ENCODE peak calls at places on chromosomes 6 and 20, in five cellular contexts. One of them, this sample, is unnamed.

GRCh38 chr20:19832875-19833274 is 74.8 kb downstream of the RIN2 start:
- DNase-seq in Right ventricle myocardium superior: no peak
- DNase-seq in CD8-positive, alpha-beta T cell: no peak
- DNase-seq in esophagus squamous epithelium: no peak
- DNase-seq in IMR-90: no peak
- DNase-seq in this sample: no peak

GRCh38 chr20:43726811-43727338 is at the start of gene GTSF1L:
- DNase-seq in Right ventricle myocardium superior: no peak
- DNase-seq in CD8-positive, alpha-beta T cell: no peak
- DNase-seq in esophagus squamous epithelium: no peak
- DNase-seq in IMR-90: peak; percentile 89
- DNase-seq in this sample: no peak

GRCh38 chr6:27836783-27837635 is 75.2 kb downstream of the OR2B2 start:
- DNase-seq in Right ventricle myocardium superior: peak; percentile 46
- DNase-seq in CD8-positive, alpha-beta T cell: peak; percentile 52
- DNase-seq in esophagus squamous epithelium: no peak
- DNase-seq in IMR-90: peak; percentile 87
- DNase-seq in this sample: no peak

GRCh38 chr20:2771631-2772080 is 28.8 kb downstream of the CPXM1 start:
- DNase-seq in Right ventricle myocardium superior: no peak
- DNase-seq in CD8-positive, alpha-beta T cell: no peak
- DNase-seq in esophagus squamous epithelium: no peak
- DNase-seq in IMR-90: peak; percentile 18
- DNase-seq in this sample: no peak

GRCh38 chr6:136114661-136115060 is 135.4 kb downstream of the MTFR2 start:
- DNase-seq in Right ventricle myocardium superior: no peak
- DNase-seq in CD8-positive, alpha-beta T cell: no peak
- DNase-seq in esophagus squamous epithelium: no peak
- DNase-seq in IMR-90: no peak
- DNase-seq in this sample: no peak

GRCh38 chr6:2797564-2798014 is 32.4 kb downstream of the WRNIP1 start:
- DNase-seq in Right ventricle myocardium superior: no peak
- DNase-seq in CD8-positive, alpha-beta T cell: no peak
- DNase-seq in esophagus squamous epithelium: no peak
- DNase-seq in IMR-90: no peak
- DNase-seq in this sample: no peak

GRCh38 chr6:34194770-34195169 is 41.9 kb upstream of the HMGA1 start:
- DNase-seq in Right ventricle myocardium superior: no peak
- DNase-seq in CD8-positive, alpha-beta T cell: no peak
- DNase-seq in esophagus squamous epithelium: no peak
- DNase-seq in IMR-90: no peak
- DNase-seq in this sample: no peak

GRCh38 chr20:825710-826421 is 7.6 kb upstream of the FAM110A start:
- DNase-seq in Right ventricle myocardium superior: no peak
- DNase-seq in CD8-positive, alpha-beta T cell: no peak
- DNase-seq in esophagus squamous epithelium: no peak
- DNase-seq in IMR-90: peak; percentile 8
- DNase-seq in this sample: no peak

GRCh38 chr6:133396630-133397335 is 155.6 kb downstream of the EYA4 start:
- DNase-seq in Right ventricle myocardium superior: no peak
- DNase-seq in CD8-positive, alpha-beta T cell: no peak
- DNase-seq in esophagus squamous epithelium: no peak
- DNase-seq in IMR-90: peak; percentile 40
- DNase-seq in this sample: no peak

GRCh38 chr20:39581034-39581433 is 618.9 kb downstream of the DHX35 start:
- DNase-seq in Right ventricle myocardium superior: no peak
- DNase-seq in CD8-positive, alpha-beta T cell: no peak
- DNase-seq in esophagus squamous epithelium: no peak
- DNase-seq in IMR-90: no peak
- DNase-seq in this sample: no peak

GRCh38 chr6:149335924-149336323 is 18.4 kb downstream of the TAB2 start:
- DNase-seq in Right ventricle myocardium superior: no peak
- DNase-seq in CD8-positive, alpha-beta T cell: no peak
- DNase-seq in esophagus squamous epithelium: no peak
- DNase-seq in IMR-90: peak; percentile 69
- DNase-seq in this sample: no peak

GRCh38 chr6:169887529-169888140 is 136.2 kb downstream of the ERMARD start:
- DNase-seq in Right ventricle myocardium superior: no peak
- DNase-seq in CD8-positive, alpha-beta T cell: no peak
- DNase-seq in esophagus squamous epithelium: no peak
- DNase-seq in IMR-90: no peak
- DNase-seq in this sample: no peak

GRCh38 chr6:56718236-56718635 is 75.5 kb upstream of the DST start:
- DNase-seq in Right ventricle myocardium superior: no peak
- DNase-seq in CD8-positive, alpha-beta T cell: no peak
- DNase-seq in esophagus squamous epithelium: no peak
- DNase-seq in IMR-90: no peak
- DNase-seq in this sample: no peak

GRCh38 chr6:23137596-23137995 is 568.2 kb downstream of the HDGFL1 start:
- DNase-seq in Right ventricle myocardium superior: no peak
- DNase-seq in CD8-positive, alpha-beta T cell: no peak
- DNase-seq in esophagus squamous epithelium: no peak
- DNase-seq in IMR-90: peak; percentile 49
- DNase-seq in this sample: no peak

GRCh38 chr6:77106992-77107391 is 356.3 kb downstream of the HTR1B start:
- DNase-seq in Right ventricle myocardium superior: no peak
- DNase-seq in CD8-positive, alpha-beta T cell: no peak
- DNase-seq in esophagus squamous epithelium: no peak
- DNase-seq in IMR-90: no peak
- DNase-seq in this sample: no peak

GRCh38 chr20:54176610-54177009 is 2.8 kb upstream of the CYP24A1 start:
- DNase-seq in Right ventricle myocardium superior: no peak
- DNase-seq in CD8-positive, alpha-beta T cell: no peak
- DNase-seq in esophagus squamous epithelium: no peak
- DNase-seq in IMR-90: no peak
- DNase-seq in this sample: no peak

GRCh38 chr6:132798820-132799538 is 542 bp upstream of the SLC18B1 start:
- DNase-seq in Right ventricle myocardium superior: peak; percentile 80
- DNase-seq in CD8-positive, alpha-beta T cell: peak; percentile 52
- DNase-seq in esophagus squamous epithelium: no peak
- DNase-seq in IMR-90: peak; percentile 61
- DNase-seq in this sample: no peak

This sample was measured in iPS DF 19.7.